ENCODE peak calls at places on chromosomes 1 and 21, in six cellular contexts. R, G, E, I, L and S are unnamed samples.

GRCh38 chr1:25695991-25696330 is 79.4 kb downstream of the MAN1C1 start:
- ATAC-seq in R (no peak), G (no peak), E (peak; percentile 62), I (no peak), L (peak; percentile 83), S (peak; percentile 56)

GRCh38 chr1:91736146-91736998 is 149.6 kb downstream of the TGFBR3 start:
- ATAC-seq in R (peak; percentile 65), G (no peak), E (no peak), I (no peak), L (peak; percentile 71), S (peak; percentile 44)

GRCh38 chr1:56397811-56398231 is 181.5 kb downstream of the PLPP3 start:
- ATAC-seq in R (no peak), G (no peak), E (peak; percentile 65), I (no peak), L (no peak), S (peak; percentile 68)

GRCh38 chr1:221783437-221783836 is 41.5 kb upstream of the DUSP10 start:
- ATAC-seq in R (no peak), G (no peak), E (no peak), I (no peak), L (no peak), S (no peak)

GRCh38 chr1:2104621-2105427 is 54.6 kb downstream of the PRKCZ start:
- ATAC-seq in R (peak; percentile 85), G (peak; percentile 36), E (peak; percentile 61), I (no peak), L (no peak), S (no peak)

GRCh38 chr1:45050931-45051748 is 39.1 kb downstream of the UROD start:
- ATAC-seq in R (no peak), G (no peak), E (no peak), I (peak; percentile 63), L (no peak), S (no peak)

GRCh38 chr1:89274431-89274857 is 1.8 kb upstream of the GBP5 start:
- ATAC-seq in R (no peak), G (no peak), E (peak; percentile 55), I (peak; percentile 26), L (no peak), S (peak; percentile 72)

GRCh38 chr21:15134711-15135110 is 69.9 kb upstream of the NRIP1 start:
- ATAC-seq in R (no peak), G (no peak), E (peak; percentile 66), I (no peak), L (no peak), S (no peak)

GRCh38 chr1:40105028-40105427 is 8.0 kb upstream of the PPT1 start:
- ATAC-seq in R (no peak), G (no peak), E (no peak), I (no peak), L (no peak), S (no peak)

GRCh38 chr1:189311915-189312314 is 1165.7 kb downstream of the BRINP3 start:
- ATAC-seq in R (no peak), G (peak; percentile 64), E (no peak), I (no peak), L (no peak), S (no peak)

GRCh38 chr1:181919729-181919991 is 141.9 kb downstream of the ZNF648 start:
- ATAC-seq in R (no peak), G (peak; percentile 86), E (no peak), I (no peak), L (no peak), S (no peak)

GRCh38 chr1:84759756-84760155 is 69.5 kb upstream of the SSX2IP start:
- ATAC-seq in R (no peak), G (peak; percentile 67), E (no peak), I (no peak), L (no peak), S (no peak)

GRCh38 chr1:207518608-207519239 is 22.8 kb downstream of the CR1 start:
- ATAC-seq in R (no peak), G (peak; percentile 2), E (no peak), I (no peak), L (no peak), S (no peak)

GRCh38 chr1:14421977-14422609 is 176.4 kb upstream of the KAZN start:
- ATAC-seq in R (no peak), G (peak; percentile 86), E (no peak), I (no peak), L (no peak), S (no peak)

GRCh38 chr1:159492575-159493323 is 43.1 kb downstream of the OR10J5 start:
- ATAC-seq in R (no peak), G (no peak), E (no peak), I (no peak), L (peak; percentile 94), S (no peak)

GRCh38 chr1:59487335-59488031 is 190.6 kb downstream of the FGGY start:
- ATAC-seq in R (no peak), G (peak; percentile 36), E (peak; percentile 64), I (no peak), L (peak; percentile 30), S (no peak)

GRCh38 chr1:72062584-72062983 is 219.8 kb downstream of the NEGR1 start:
- ATAC-seq in R (no peak), G (no peak), E (no peak), I (no peak), L (no peak), S (no peak)

GRCh38 chr1:230682274-230682673 is 31.6 kb downstream of the AGT start:
- ATAC-seq in R (no peak), G (peak; percentile 51), E (no peak), I (no peak), L (no peak), S (no peak)

GRCh38 chr1:234710381-234710780 is 100.4 kb upstream of the IRF2BP2 start:
- ATAC-seq in R (no peak), G (peak; percentile 33), E (no peak), I (no peak), L (no peak), S (no peak)

GRCh38 chr1:234712891-234713305 is 102.9 kb upstream of the IRF2BP2 start:
- ATAC-seq in R (no peak), G (no peak), E (no peak), I (no peak), L (no peak), S (no peak)

GRCh38 chr1:234711400-234711799 is 101.4 kb upstream of the IRF2BP2 start:
- ATAC-seq in R (no peak), G (no peak), E (no peak), I (no peak), L (no peak), S (no peak)

GRCh38 chr1:234709473-234710279 is 99.7 kb upstream of the IRF2BP2 start:
- ATAC-seq in R (peak; percentile 32), G (peak; percentile 77), E (peak; percentile 69), I (no peak), L (no peak), S (peak; percentile 25)

DNA sequence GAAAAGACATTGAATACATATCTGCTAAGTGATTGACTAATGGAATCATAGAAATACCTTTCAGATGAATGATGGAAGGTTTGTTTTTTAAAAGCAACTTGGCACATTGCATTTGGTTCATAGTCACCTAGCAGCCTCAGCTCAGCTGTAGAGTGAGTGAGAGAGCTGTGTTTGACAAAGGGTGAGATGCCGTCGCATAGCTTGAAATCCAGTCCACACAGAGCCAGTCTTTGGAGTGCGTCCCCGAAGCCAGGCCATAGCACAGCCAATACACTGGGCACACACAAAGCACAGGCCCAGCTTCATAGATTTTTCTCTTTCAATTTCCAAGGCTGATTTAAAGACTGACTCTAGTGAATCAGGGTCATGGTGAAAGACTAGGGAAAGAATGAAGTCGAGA is 101.0 kb upstream of the IRF2BP2 start:
- ATAC-seq in R (no peak), G (no peak), E (no peak), I (no peak), L (no peak), S (no peak)
- TF ChIP-seq EP300 in R (no peak), G (no peak), E (no peak), I (no peak), L (no peak), S (no peak)

DNA sequence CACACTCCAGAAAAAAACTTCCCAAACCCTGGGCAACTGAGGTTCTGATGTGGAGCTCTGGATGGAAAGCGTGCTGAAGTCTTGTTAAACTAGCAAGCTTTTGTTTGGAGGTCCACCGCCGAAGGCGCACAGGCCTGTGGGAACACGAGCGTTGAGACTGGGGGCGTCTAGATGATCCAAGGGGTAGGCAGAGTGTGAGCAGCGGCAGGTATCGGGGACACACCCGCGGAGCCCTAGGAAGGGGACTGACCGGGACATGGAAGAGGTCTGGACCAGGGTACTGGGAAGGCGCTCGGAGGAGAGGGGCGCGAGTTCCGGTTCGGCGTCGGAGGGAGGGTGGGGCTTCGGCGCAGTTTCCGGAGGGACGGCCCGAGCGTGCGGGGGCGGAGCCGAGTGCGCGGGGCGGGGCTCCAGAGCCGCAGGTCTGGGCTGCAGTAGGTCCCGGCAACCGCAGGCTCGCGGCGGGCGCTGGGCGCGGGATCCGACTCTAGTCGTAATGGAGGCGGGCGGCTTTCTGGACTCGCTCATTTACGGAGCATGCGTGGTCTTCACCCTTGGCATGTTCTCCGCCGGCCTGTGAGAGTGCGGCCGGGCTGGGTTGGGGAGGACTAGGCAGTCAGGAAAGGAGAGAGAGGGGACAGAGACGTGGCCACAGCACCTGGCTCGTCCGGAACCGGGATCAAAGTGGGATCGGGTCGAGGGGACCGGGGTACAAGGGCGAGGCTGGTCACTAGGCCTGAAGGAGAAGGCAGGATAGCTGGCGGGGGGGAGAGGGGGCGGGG is at the start of gene SLC50A1:
- ATAC-seq in R (peak; percentile 81), G (peak; percentile 86), E (peak; percentile 96), I (peak; percentile 89), L (peak; percentile 76), S (peak; percentile 92)
- TF ChIP-seq EP300 in R (no peak), G (peak; percentile 1), E (peak; percentile 13), I (no peak), L (no peak), S (no peak)

GRCh38 chr21:18253809-18254208 is 9.2 kb downstream of the CHODL start:
- ATAC-seq in R (no peak), G (no peak), E (no peak), I (no peak), L (no peak), S (no peak)
- TF ChIP-seq EP300 in R (no peak), G (no peak), E (no peak), I (no peak), L (no peak), S (no peak)

GRCh38 chr21:45306832-45307571 is 19.3 kb upstream of the POFUT2 start:
- ATAC-seq in R (peak; percentile 59), G (peak; percentile 76), E (peak; percentile 87), I (no peak), L (no peak), S (peak; percentile 84)
- TF ChIP-seq EP300 in R (no peak), G (no peak), E (no peak), I (no peak), L (no peak), S (peak; percentile 41)